ENCODE peak calls at places on chromosomes 11 and 22, in ten cellular contexts. U, K, V, P, C, L, Y, H, D and E are unnamed samples.

GRCh38 chr11:92340839-92341238 is 116.2 kb downstream of the FAT3 start:
- DNase-seq in U (no peak), K (no peak), V (no peak), P (no peak), C (no peak), L (no peak), Y (no peak), H (no peak), D (peak), E (no peak)

GRCh38 chr11:44608654-44609027 is 43.2 kb downstream of the CD82 start:
- DNase-seq in U (no peak), K (no peak), V (no peak), P (no peak), C (no peak), L (no peak), Y (no peak), H (no peak), D (no peak), E (peak)

GRCh38 chr11:2737226-2737590 is 37.4 kb upstream of the KCNQ1OT1 start:
- DNase-seq in U (no peak), K (no peak), V (no peak), P (no peak), C (no peak), L (no peak), Y (no peak), H (no peak), D (no peak), E (no peak)

GRCh38 chr22:23376256-23376655 is 195.9 kb downstream of the BCR start:
- DNase-seq in U (no peak), K (no peak), V (no peak), P (peak), C (no peak), L (no peak), Y (no peak), H (no peak), D (no peak), E (no peak)

GRCh38 chr11:60169264-60169915 is 13.5 kb downstream of the MS4A6A start:
- DNase-seq in U (no peak), K (no peak), V (no peak), P (peak), C (no peak), L (no peak), Y (no peak), H (no peak), D (peak), E (no peak)

GRCh38 chr11:67644042-67644441 is 4.5 kb upstream of the TBX10 start:
- DNase-seq in U (no peak), K (no peak), V (no peak), P (peak), C (no peak), L (no peak), Y (no peak), H (no peak), D (no peak), E (no peak)

GRCh38 chr11:12430912-12431311 is 53.5 kb downstream of the PARVA start:
- DNase-seq in U (peak), K (no peak), V (peak), P (peak), C (no peak), L (no peak), Y (no peak), H (no peak), D (peak), E (no peak)

GRCh38 chr11:60757231-60757800 is 649 bp downstream of the MS4A15 start:
- DNase-seq in U (no peak), K (no peak), V (no peak), P (no peak), C (no peak), L (no peak), Y (no peak), H (no peak), D (no peak), E (no peak)

GRCh38 chr11:73321342-73322110 is 13.4 kb downstream of the ARHGEF17 start:
- DNase-seq in U (peak), K (peak), V (no peak), P (peak), C (no peak), L (no peak), Y (no peak), H (no peak), D (peak), E (peak)

GRCh38 chr11:64777449-64778222 is 706 bp downstream of the SF1 start:
- DNase-seq in U (peak), K (peak), V (peak), P (peak), C (peak), L (peak), Y (peak), H (peak), D (peak), E (peak)

GRCh38 chr22:48803171-48803992 is 1024.3 kb downstream of the BRD1 start:
- DNase-seq in U (no peak), K (no peak), V (no peak), P (no peak), C (no peak), L (no peak), Y (no peak), H (no peak), D (no peak), E (no peak)